ENCODE peak calls at places on chromosomes 3 and 15, in seven cellular contexts. One of them, this sample, is unnamed.

GRCh38 chr3:159763466-159764210 is 225.0 kb upstream of the IL12A start:
- DNase-seq in K562: peak
- DNase-seq in A549: peak
- DNase-seq in H1: peak
- DNase-seq in GM12878: no peak
- DNase-seq in SK-N-SH: peak
- DNase-seq in IMR-90: peak
- DNase-seq in this sample: peak

GRCh38 chr3:173397161-173398110 is at the start of gene NLGN1:
- DNase-seq in IMR-90: peak
- DNase-seq in A549: no peak
- DNase-seq in SK-N-SH: peak
- DNase-seq in K562: no peak
- DNase-seq in GM12878: no peak
- DNase-seq in H1: peak
- DNase-seq in this sample: peak

GRCh38 chr3:9316881-9317341 is 45.9 kb upstream of the THUMPD3 start:
- DNase-seq in K562: no peak
- DNase-seq in A549: no peak
- DNase-seq in IMR-90: peak
- DNase-seq in SK-N-SH: no peak
- DNase-seq in H1: peak
- DNase-seq in GM12878: no peak
- DNase-seq in this sample: peak

GRCh38 chr15:86021281-86022264 is 58.1 kb upstream of the AGBL1 start:
- DNase-seq in K562: no peak
- DNase-seq in GM12878: no peak
- DNase-seq in IMR-90: no peak
- DNase-seq in A549: no peak
- DNase-seq in H1: no peak
- DNase-seq in SK-N-SH: peak
- DNase-seq in this sample: no peak

GRCh38 chr15:85473455-85473854 is 93.1 kb downstream of the AKAP13 start:
- DNase-seq in H1: no peak
- DNase-seq in IMR-90: peak
- DNase-seq in GM12878: no peak
- DNase-seq in A549: no peak
- DNase-seq in SK-N-SH: no peak
- DNase-seq in K562: no peak
- DNase-seq in this sample: no peak

GRCh38 chr15:20356444-20357138 is 185.0 kb downstream of the GOLGA6L6 start:
- DNase-seq in H1: peak
- DNase-seq in IMR-90: no peak
- DNase-seq in K562: peak
- DNase-seq in A549: peak
- DNase-seq in GM12878: no peak
- DNase-seq in SK-N-SH: peak
- DNase-seq in this sample: peak

GRCh38 chr15:43487271-43487895 is 5.6 kb downstream of the TP53BP1 start:
- DNase-seq in H1: no peak
- DNase-seq in SK-N-SH: no peak
- DNase-seq in A549: no peak
- DNase-seq in K562: no peak
- DNase-seq in IMR-90: peak
- DNase-seq in GM12878: no peak
- DNase-seq in this sample: no peak

GRCh38 chr15:60661075-60661645 is 182.2 kb upstream of the ICE2 start:
- DNase-seq in A549: no peak
- DNase-seq in SK-N-SH: peak
- DNase-seq in H1: no peak
- DNase-seq in IMR-90: no peak
- DNase-seq in GM12878: no peak
- DNase-seq in K562: no peak
- DNase-seq in this sample: no peak

GRCh38 chr3:17494117-17494809 is 248.2 kb downstream of the TBC1D5 start:
- DNase-seq in A549: no peak
- DNase-seq in K562: no peak
- DNase-seq in SK-N-SH: no peak
- DNase-seq in H1: no peak
- DNase-seq in IMR-90: no peak
- DNase-seq in GM12878: no peak
- DNase-seq in this sample: peak

GRCh38 chr3:20669184-20669583 is 483.2 kb upstream of the SGO1 start:
- DNase-seq in A549: no peak
- DNase-seq in H1: no peak
- DNase-seq in SK-N-SH: no peak
- DNase-seq in GM12878: no peak
- DNase-seq in IMR-90: no peak
- DNase-seq in K562: no peak
- DNase-seq in this sample: no peak

DNA sequence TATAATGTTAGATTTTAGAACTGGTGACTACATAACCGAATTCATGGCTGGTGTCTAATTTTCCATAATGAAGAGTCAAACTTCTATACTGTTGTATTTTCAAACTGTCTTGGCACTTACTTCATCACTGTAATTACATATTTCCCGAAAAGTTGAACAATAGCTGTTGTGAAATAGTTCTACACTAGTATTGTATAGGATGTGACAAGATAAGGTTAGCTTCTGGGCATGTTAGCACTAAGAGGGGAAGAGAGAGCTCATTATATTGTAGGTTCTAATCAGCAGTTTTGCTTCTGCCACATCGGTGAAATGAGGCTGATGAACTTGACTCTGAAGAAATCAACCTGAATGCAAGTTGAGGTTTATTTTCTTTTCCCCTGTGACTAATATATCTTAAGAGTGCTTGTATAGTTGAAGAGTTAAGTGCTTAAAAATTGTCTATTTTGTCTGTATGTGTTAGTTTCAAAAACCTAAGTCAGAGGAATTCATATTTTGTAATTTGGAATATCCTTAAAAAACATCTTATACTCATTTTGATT is 8.9 kb downstream of the GYG1 start:
- DNase-seq in K562: no peak
- DNase-seq in A549: no peak
- DNase-seq in GM12878: no peak
- DNase-seq in SK-N-SH: no peak
- DNase-seq in H1: no peak
- DNase-seq in IMR-90: peak
- DNase-seq in this sample: no peak
- TF ChIP-seq USF2 in K562: no peak
- TF ChIP-seq USF2 in A549: no peak
- TF ChIP-seq USF2 in GM12878: no peak
- TF ChIP-seq USF2 in SK-N-SH: no peak
- TF ChIP-seq USF2 in H1: no peak
- TF ChIP-seq USF2 in IMR-90: no peak
- TF ChIP-seq USF2 in this sample: no peak

GRCh38 chr3:47896736-47897135 is 93.8 kb downstream of the DHX30 start:
- DNase-seq in A549: no peak
- DNase-seq in GM12878: no peak
- DNase-seq in IMR-90: no peak
- DNase-seq in SK-N-SH: no peak
- DNase-seq in K562: no peak
- DNase-seq in H1: no peak
- DNase-seq in this sample: no peak

GRCh38 chr3:47901280-47901833 is 98.4 kb downstream of the DHX30 start:
- DNase-seq in SK-N-SH: no peak
- DNase-seq in A549: no peak
- DNase-seq in K562: no peak
- DNase-seq in IMR-90: no peak
- DNase-seq in H1: no peak
- DNase-seq in GM12878: no peak
- DNase-seq in this sample: no peak

GRCh38 chr3:47899495-47900108 is 96.7 kb downstream of the DHX30 start:
- DNase-seq in GM12878: no peak
- DNase-seq in IMR-90: peak
- DNase-seq in H1: no peak
- DNase-seq in SK-N-SH: peak
- DNase-seq in K562: no peak
- DNase-seq in A549: no peak
- DNase-seq in this sample: no peak

GRCh38 chr3:47895241-47895640 is 92.3 kb downstream of the DHX30 start:
- DNase-seq in H1: no peak
- DNase-seq in IMR-90: no peak
- DNase-seq in SK-N-SH: no peak
- DNase-seq in K562: no peak
- DNase-seq in GM12878: no peak
- DNase-seq in A549: no peak
- DNase-seq in this sample: no peak

DNA sequence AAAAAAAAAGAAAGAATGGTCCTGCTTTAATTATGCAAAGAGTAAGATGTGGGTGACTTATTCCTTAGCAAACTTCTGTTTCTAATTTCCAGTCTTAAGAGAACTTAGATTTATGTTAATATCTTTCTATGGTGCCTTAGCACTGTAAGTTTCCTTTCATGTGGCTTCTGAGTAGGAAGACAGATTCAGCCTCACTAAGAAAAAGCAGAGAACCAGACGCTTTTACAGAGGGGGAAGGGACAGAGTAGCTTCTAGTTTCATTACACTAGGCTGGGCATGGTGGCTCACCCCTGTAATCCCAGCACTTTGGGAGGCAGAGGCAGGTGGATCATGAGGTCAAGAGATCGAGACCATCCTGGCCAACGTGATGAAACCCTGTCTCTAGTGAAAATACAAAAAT is 95.0 kb downstream of the DHX30 start:
- DNase-seq in GM12878: no peak
- DNase-seq in K562: no peak
- DNase-seq in SK-N-SH: no peak
- DNase-seq in A549: no peak
- DNase-seq in IMR-90: no peak
- DNase-seq in H1: no peak
- DNase-seq in this sample: no peak
- TF ChIP-seq USF2 in GM12878: no peak
- TF ChIP-seq USF2 in K562: no peak
- TF ChIP-seq USF2 in SK-N-SH: no peak
- TF ChIP-seq USF2 in A549: no peak
- TF ChIP-seq USF2 in IMR-90: no peak
- TF ChIP-seq USF2 in H1: no peak
- TF ChIP-seq USF2 in this sample: no peak

GRCh38 chr15:55654541-55654940 is 66.4 kb upstream of the PYGO1 start:
- DNase-seq in GM12878: no peak
- DNase-seq in H1: no peak
- DNase-seq in A549: no peak
- DNase-seq in IMR-90: peak
- DNase-seq in K562: no peak
- DNase-seq in SK-N-SH: no peak
- DNase-seq in this sample: no peak

GRCh38 chr15:55652909-55653495 is 64.9 kb upstream of the PYGO1 start:
- DNase-seq in H1: no peak
- DNase-seq in K562: no peak
- DNase-seq in IMR-90: no peak
- DNase-seq in SK-N-SH: no peak
- DNase-seq in A549: no peak
- DNase-seq in GM12878: no peak
- DNase-seq in this sample: no peak

GRCh38 chr15:55652363-55652762 is 64.2 kb upstream of the PYGO1 start:
- DNase-seq in H1: no peak
- DNase-seq in IMR-90: no peak
- DNase-seq in A549: no peak
- DNase-seq in GM12878: no peak
- DNase-seq in SK-N-SH: no peak
- DNase-seq in K562: no peak
- DNase-seq in this sample: no peak

DNA sequence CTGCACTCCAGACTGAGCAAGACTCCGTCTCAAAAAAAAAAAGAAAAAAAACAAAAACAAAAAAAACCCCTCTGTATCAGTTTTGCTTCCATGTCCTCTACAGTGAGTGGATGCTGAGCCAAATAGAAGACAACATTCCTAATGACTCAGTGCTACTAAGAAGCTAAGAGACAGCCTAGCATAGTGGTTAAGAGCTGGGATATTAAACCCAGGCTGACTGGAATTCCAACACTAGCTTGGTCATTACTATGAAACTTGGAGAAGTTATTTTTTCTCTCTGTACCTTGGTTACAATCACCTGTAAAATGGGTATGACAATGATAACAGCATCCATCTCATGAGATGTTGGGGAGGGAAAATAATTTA is 60.9 kb upstream of the PYGO1 start:
- DNase-seq in SK-N-SH: no peak
- DNase-seq in H1: no peak
- DNase-seq in GM12878: no peak
- DNase-seq in A549: no peak
- DNase-seq in K562: no peak
- DNase-seq in IMR-90: peak
- DNase-seq in this sample: no peak
- TF ChIP-seq USF2 in SK-N-SH: no peak
- TF ChIP-seq USF2 in H1: no peak
- TF ChIP-seq USF2 in GM12878: no peak
- TF ChIP-seq USF2 in A549: no peak
- TF ChIP-seq USF2 in K562: no peak
- TF ChIP-seq USF2 in IMR-90: no peak
- TF ChIP-seq USF2 in this sample: no peak

GRCh38 chr15:53586815-53587214 is 172.6 kb downstream of the WDR72 start:
- DNase-seq in SK-N-SH: peak
- DNase-seq in GM12878: no peak
- DNase-seq in H1: peak
- DNase-seq in IMR-90: no peak
- DNase-seq in A549: no peak
- DNase-seq in K562: peak
- DNase-seq in this sample: peak
- TF ChIP-seq USF2 in SK-N-SH: no peak
- TF ChIP-seq USF2 in GM12878: no peak
- TF ChIP-seq USF2 in H1: no peak
- TF ChIP-seq USF2 in IMR-90: no peak
- TF ChIP-seq USF2 in A549: no peak
- TF ChIP-seq USF2 in K562: no peak
- TF ChIP-seq USF2 in this sample: no peak

GRCh38 chr3:39154323-39155021 is 1.1 kb upstream of the CSRNP1 start:
- DNase-seq in H1: peak
- DNase-seq in A549: peak
- DNase-seq in IMR-90: no peak
- DNase-seq in GM12878: no peak
- DNase-seq in K562: peak
- DNase-seq in SK-N-SH: no peak
- DNase-seq in this sample: peak
- TF ChIP-seq USF2 in H1: peak
- TF ChIP-seq USF2 in A549: no peak
- TF ChIP-seq USF2 in IMR-90: no peak
- TF ChIP-seq USF2 in GM12878: no peak
- TF ChIP-seq USF2 in K562: no peak
- TF ChIP-seq USF2 in SK-N-SH: no peak
- TF ChIP-seq USF2 in this sample: no peak

DNA sequence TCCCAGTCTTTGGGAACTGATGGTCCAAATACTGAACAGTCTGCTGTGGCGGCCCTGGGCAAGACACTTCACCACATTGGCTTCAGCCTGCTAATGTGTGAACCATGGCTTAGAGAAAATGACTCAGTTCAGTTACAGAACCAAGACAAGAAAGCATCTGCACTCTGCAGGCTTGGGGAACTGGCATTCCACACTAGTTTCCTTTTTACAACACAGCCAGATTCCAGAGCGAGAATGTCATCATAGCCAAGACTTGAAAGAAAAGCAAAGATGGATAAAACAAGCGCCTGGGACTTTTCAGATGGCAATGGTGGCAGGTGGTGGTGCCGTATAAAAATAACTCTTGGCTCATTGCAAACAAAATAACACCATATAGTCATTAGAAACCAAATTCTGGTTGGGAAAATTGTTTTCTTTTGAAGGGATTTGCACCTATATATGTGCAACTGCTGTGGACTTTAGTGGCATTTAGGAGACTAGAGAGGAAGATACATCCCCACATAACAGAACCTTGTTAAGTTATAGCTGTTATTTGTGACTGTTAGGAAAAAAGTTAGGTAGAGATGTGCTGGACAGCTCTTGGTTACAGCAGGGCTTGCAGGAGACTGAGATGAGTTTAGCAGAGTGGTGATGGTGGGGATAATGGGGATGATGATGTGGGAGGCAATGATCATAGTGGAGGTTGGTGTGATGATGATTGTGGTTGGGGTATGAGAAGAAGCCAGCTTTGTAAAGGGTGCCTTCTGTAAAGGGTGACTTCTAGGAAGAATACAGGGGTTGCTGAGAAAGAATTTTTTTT is 273.6 kb downstream of the THRB start:
- DNase-seq in IMR-90: peak
- DNase-seq in SK-N-SH: no peak
- DNase-seq in K562: no peak
- DNase-seq in H1: no peak
- DNase-seq in GM12878: no peak
- DNase-seq in A549: peak
- DNase-seq in this sample: no peak
- TF ChIP-seq USF2 in IMR-90: no peak
- TF ChIP-seq USF2 in SK-N-SH: no peak
- TF ChIP-seq USF2 in K562: no peak
- TF ChIP-seq USF2 in H1: no peak
- TF ChIP-seq USF2 in GM12878: no peak
- TF ChIP-seq USF2 in A549: no peak
- TF ChIP-seq USF2 in this sample: no peak

This sample was measured in WTC11.